ENCODE peak calls at places on chromosomes 4 and X, in four cellular contexts. U is transverse colon, Y is adrenal gland, B is breast epithelium. H is an unnamed sample.

GRCh38 chrX:9416562-9417319 is 48.1 kb upstream of the TBL1X start:
- DNase-seq in Y (peak), U (no peak), B (no peak), H (no peak)

GRCh38 chr4:51830146-51830545 is 12.8 kb upstream of the DCUN1D4 start:
- DNase-seq in U (no peak), B (no peak), Y (no peak), H (no peak)

GRCh38 chr4:1572521-1572920 is 111.6 kb downstream of the FAM53A start:
- DNase-seq in Y (no peak), U (no peak), B (no peak), H (no peak)

GRCh38 chrX:119996600-119997524 is 53.3 kb upstream of the NKAP start:
- DNase-seq in B (no peak), Y (no peak), U (no peak), H (no peak)

GRCh38 chr4:146525754-146526153 is 4.0 kb upstream of the SLC10A7 start:
- DNase-seq in U (no peak), B (no peak), Y (no peak), H (no peak)

GRCh38 chr4:156168288-156168687 is 214.6 kb upstream of the CTSO start:
- DNase-seq in Y (no peak), U (no peak), B (no peak), H (no peak)

GRCh38 chr4:84691170-84691691 is 108.3 kb downstream of the CDS1 start:
- DNase-seq in Y (peak), U (no peak), B (no peak), H (no peak)

GRCh38 chrX:23964177-23964576 is 56.4 kb downstream of the CXorf58 start:
- DNase-seq in Y (no peak), B (no peak), U (no peak), H (no peak)

GRCh38 chr4:99219479-99219878 is 433 bp upstream of the ADH6 start:
- DNase-seq in B (no peak), U (no peak), Y (no peak), H (no peak)

GRCh38 chrX:43349363-43349762 is 306.7 kb upstream of the MAOA start:
- DNase-seq in U (peak), B (no peak), Y (peak), H (no peak)

GRCh38 chrX:114717921-114718320 is 134.0 kb downstream of the HTR2C start:
- DNase-seq in U (no peak), B (no peak), Y (no peak), H (no peak)

GRCh38 chr4:117447925-117448324 is 362.5 kb upstream of the TRAM1L1 start:
- DNase-seq in Y (no peak), U (no peak), B (no peak), H (no peak)

GRCh38 chr4:89486042-89486441 is 178.4 kb upstream of the GPRIN3 start:
- DNase-seq in Y (no peak), B (no peak), U (no peak), H (no peak)

GRCh38 chrX:8084023-8084422 is 87.0 kb downstream of the VCX2 start:
- DNase-seq in B (no peak), Y (no peak), U (no peak), H (no peak)

GRCh38 chr4:153518637-153519384 is 52.7 kb downstream of the TMEM131L start:
- DNase-seq in B (no peak), U (no peak), Y (no peak), H (no peak)

GRCh38 chr4:106851686-106852085 is 184.4 kb downstream of the DKK2 start:
- DNase-seq in U (no peak), Y (no peak), B (no peak), H (no peak)

GRCh38 chrX:29653721-29654120 is 561.6 kb upstream of the MAGEB2 start:
- DNase-seq in Y (no peak), B (no peak), U (no peak), H (no peak)

GRCh38 chr4:123401466-123402175 is 5.0 kb downstream of the SPRY1 start:
- DNase-seq in U (no peak), B (no peak), Y (no peak), H (no peak)
- H3K4me3 ChIP-seq in U (no peak), B (peak), Y (peak), H (no peak)

GRCh38 chrX:154349979-154350378 is 24.5 kb downstream of the FLNA start:
- DNase-seq in U (no peak), Y (no peak), B (no peak), H (no peak)
- TF ChIP-seq CTCF in U (no peak), Y (no peak), B (no peak), H (no peak)

GRCh38 chrX:54419559-54420302 is 20.5 kb upstream of the TSR2 start:
- DNase-seq in U (no peak), B (no peak), Y (peak), H (no peak)
- TF ChIP-seq POLR2A in U (no peak), B (no peak), Y (no peak), H (no peak)

DNA sequence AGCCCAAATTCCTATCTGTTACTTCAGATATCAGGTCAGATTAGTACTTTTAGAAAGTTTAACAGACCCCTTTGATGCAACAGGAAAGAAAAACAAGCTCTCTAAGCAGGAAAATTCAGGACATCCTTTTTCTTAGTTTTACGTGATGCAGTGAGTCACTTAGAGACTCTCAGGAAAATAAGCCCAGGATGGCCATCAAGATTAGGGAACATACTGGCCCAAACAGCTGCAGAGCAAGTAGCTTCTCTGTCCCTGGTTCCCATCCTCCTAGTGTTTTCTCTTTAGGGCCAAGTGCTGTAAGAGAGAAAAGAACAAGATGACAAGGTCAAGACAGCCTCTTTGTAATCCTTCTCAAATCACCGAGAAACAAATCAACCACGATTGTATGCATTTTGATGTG is 219.1 kb downstream of the ZNF674 start:
- DNase-seq in Y (no peak), U (no peak), B (no peak), H (no peak)
- H3K4me3 ChIP-seq in Y (no peak), U (no peak), B (no peak), H (no peak)

GRCh38 chr4:17576932-17577659 is at the start of gene LAP3:
- DNase-seq in B (peak), U (peak), Y (peak), H (peak)
- TF ChIP-seq CTCF in B (no peak), U (no peak), Y (no peak), H (no peak)

DNA sequence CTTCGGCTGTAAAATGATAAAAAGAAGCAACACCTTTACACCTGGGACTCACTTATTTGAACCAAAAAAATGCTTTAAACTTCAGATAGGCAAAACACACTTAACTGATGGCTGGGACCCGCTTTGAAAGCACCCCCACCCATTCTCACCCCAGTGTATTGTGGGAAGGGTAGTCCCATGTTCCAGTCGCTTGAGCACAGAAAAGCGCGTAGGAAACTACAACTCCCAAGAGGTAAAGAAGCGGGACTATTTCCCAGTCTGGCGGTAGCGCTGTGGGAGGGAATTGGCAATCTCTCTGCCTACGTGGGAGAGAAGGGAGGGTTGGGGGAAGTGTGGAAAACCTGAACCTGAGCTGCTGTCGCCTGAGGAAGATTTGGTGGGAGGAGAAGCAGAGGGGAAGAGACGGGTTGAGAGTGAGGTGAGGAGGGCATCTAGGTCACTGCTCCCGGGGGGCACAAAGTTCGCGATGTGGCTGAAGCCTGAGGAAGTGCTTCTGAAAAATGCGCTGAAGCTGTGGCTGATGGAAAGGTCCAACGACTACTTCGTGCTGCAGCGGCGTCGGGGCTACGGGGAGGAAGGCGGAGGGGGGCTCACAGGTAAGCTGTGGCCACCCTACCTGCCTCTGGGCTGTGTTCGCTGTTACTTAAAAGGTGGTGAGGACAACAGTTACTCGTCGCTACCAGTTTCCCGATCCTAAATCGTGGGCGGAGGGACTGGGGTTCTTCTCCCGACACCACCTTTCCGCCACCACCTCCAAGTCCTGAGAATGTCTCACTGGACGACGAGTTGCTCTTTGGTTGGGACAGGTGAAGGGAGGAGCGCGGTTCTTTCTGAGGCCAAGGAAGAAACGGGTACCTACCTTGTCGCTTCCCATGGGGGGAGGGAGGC is at the start of gene TBC1D8B:
- DNase-seq in Y (peak), B (peak), U (peak), H (peak)
- TF ChIP-seq POLR2A in Y (peak), B (no peak), U (peak), H (no peak)

DNA sequence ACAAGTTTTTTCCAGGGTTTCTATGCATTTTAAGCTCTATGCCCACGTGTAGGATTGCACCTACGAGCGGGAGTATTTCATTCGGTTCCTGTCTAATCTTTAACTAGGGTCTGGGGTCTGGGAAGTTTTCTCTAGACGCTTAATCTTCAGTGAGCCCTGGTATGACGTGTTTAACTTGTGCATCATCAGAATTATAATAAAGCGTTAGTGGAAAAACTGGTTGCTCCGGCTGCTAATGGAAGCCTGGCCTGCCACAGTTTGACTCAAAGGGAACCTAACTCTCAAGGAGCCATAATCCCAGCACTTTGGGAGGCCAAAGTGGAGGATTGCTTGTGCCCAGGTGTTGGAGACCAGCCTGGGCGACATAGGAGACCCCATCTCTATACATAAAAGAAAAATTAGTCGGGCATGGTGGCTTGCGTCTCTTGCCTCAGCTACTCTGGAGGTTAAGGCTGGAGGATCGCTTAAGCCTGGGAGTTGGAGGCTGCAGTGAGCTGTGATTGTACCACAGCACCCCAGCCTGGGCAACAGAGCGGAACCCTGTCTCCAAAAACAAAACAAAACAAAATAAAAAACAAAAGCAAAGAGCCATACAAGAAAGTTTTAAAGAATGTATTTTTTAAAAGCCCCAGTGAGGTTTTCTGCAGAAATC is 30.2 kb downstream of the ARSD start:
- DNase-seq in B (no peak), U (peak), Y (no peak), H (no peak)
- H3K4me3 ChIP-seq in B (no peak), U (peak), Y (no peak), H (no peak)

GRCh38 chr4:112145820-112146813 is 863 bp downstream of the FAM241A start:
- DNase-seq in Y (peak), B (peak), U (peak), H (peak)
- TF ChIP-seq CTCF in Y (peak), B (no peak), U (peak), H (no peak)

GRCh38 chr4:128863314-128864075 is 54.0 kb downstream of the JADE1 start:
- DNase-seq in U (peak), Y (peak), B (peak), H (peak)

GRCh38 chr4:128861856-128862518 is 52.5 kb downstream of the JADE1 start:
- DNase-seq in U (no peak), B (no peak), Y (no peak), H (no peak)

GRCh38 chr4:128859887-128860774 is 50.6 kb downstream of the JADE1 start:
- DNase-seq in Y (no peak), U (no peak), B (no peak), H (no peak)

GRCh38 chr4:128865132-128865531 is 55.6 kb downstream of the JADE1 start:
- DNase-seq in U (no peak), B (no peak), Y (no peak), H (no peak)

GRCh38 chr4:128862608-128863313 is 53.3 kb downstream of the JADE1 start:
- DNase-seq in U (no peak), Y (no peak), B (no peak), H (no peak)
- TF ChIP-seq POLR2A in U (no peak), Y (no peak), B (no peak), H (no peak)

H was measured in lower leg skin.